ENCODE peak calls at places on chromosomes 7 and 10, in seven cellular contexts. F, A, O, C, L, P and Q are unnamed samples.

GRCh38 chr10:35453855-35454532 is 117.7 kb downstream of the CCNY start:
- DNase-seq in F (no peak), L (no peak), P (peak; percentile 89), A (peak; percentile 41), O (no peak), C (no peak), Q (peak; percentile 50)

GRCh38 chr10:26430641-26431163 is 7.4 kb upstream of the APBB1IP start:
- DNase-seq in F (no peak), O (no peak), A (no peak), P (no peak), C (no peak), L (no peak), Q (no peak)

GRCh38 chr7:139680676-139681462 is 96.9 kb downstream of the HIPK2 start:
- DNase-seq in C (peak; percentile 60), F (peak; percentile 65), O (peak; percentile 12), A (peak; percentile 72), L (no peak), P (peak; percentile 98), Q (peak; percentile 94)

GRCh38 chr7:2993868-2994267 is 49.8 kb downstream of the CARD11 start:
- DNase-seq in L (no peak), P (no peak), F (no peak), A (no peak), O (no peak), C (no peak), Q (no peak)

GRCh38 chr7:112202819-112203218 is 3.4 kb downstream of the DOCK4 start:
- DNase-seq in A (peak; percentile 28), P (peak; percentile 52), F (no peak), L (no peak), O (peak; percentile 26), C (no peak), Q (no peak)

GRCh38 chr7:149280151-149280550 is 18.2 kb downstream of the ZNF783 start:
- DNase-seq in O (no peak), L (no peak), A (no peak), F (no peak), C (no peak), P (no peak), Q (no peak)

GRCh38 chr7:96827701-96828100 is 118.1 kb upstream of the SEM1 start:
- DNase-seq in L (no peak), A (no peak), F (no peak), P (no peak), C (no peak), O (no peak), Q (no peak)

GRCh38 chr10:71257292-71257997 is 45.1 kb downstream of the UNC5B start:
- DNase-seq in O (no peak), P (no peak), A (no peak), F (no peak), C (no peak), L (no peak), Q (no peak)

GRCh38 chr10:112985701-112986510 is 35.9 kb downstream of the TCF7L2 start:
- DNase-seq in A (no peak), C (peak; percentile 63), F (no peak), L (no peak), O (no peak), P (no peak), Q (peak; percentile 86)

GRCh38 chr7:103934508-103934907 is 55.0 kb downstream of the RELN start:
- DNase-seq in F (no peak), P (no peak), C (no peak), O (no peak), L (no peak), A (no peak), Q (no peak)

GRCh38 chr7:79778786-79779382 is 325.4 kb upstream of the MAGI2 start:
- DNase-seq in F (no peak), P (no peak), C (peak; percentile 78), L (no peak), A (no peak), O (no peak), Q (peak; percentile 93)